ENCODE peak calls at places on chromosomes 6 and 20, in four cellular contexts. A, Q, V and R are unnamed samples.

GRCh38 chr20:53778041-53778516 is 184.4 kb upstream of the ZNF217 start:
- DNase-seq in A (no peak), Q (no peak), V (no peak), R (peak)

GRCh38 chr6:114390176-114390575 is 47.4 kb upstream of the HS3ST5 start:
- DNase-seq in V (no peak), A (no peak), Q (peak), R (no peak)

GRCh38 chr6:33797635-33798342 is 6.0 kb downstream of the MLN start:
- DNase-seq in V (no peak), A (no peak), Q (no peak), R (no peak)

GRCh38 chr6:33634203-33634727 is 13.1 kb downstream of the ITPR3 start:
- DNase-seq in Q (no peak), A (no peak), V (no peak), R (peak)

GRCh38 chr6:148272084-148272483 is 70.6 kb upstream of the SASH1 start:
- DNase-seq in Q (peak), A (no peak), V (no peak), R (no peak)

GRCh38 chr20:43749734-43750294 is 23.0 kb upstream of the GTSF1L start:
- DNase-seq in V (peak), Q (no peak), A (peak), R (peak)

GRCh38 chr20:59779656-59780380 is 153.6 kb downstream of the SYCP2 start:
- DNase-seq in V (no peak), Q (no peak), A (no peak), R (no peak)

GRCh38 chr6:158232445-158233213 is 64.5 kb downstream of the GTF2H5 start:
- DNase-seq in Q (peak), V (no peak), A (peak), R (peak)

GRCh38 chr20:61019322-61019721 is 232.7 kb upstream of the CDH4 start:
- DNase-seq in Q (no peak), A (no peak), V (no peak), R (no peak)

GRCh38 chr6:151911401-151911800 is 103.9 kb downstream of the ESR1 start:
- DNase-seq in Q (no peak), A (no peak), V (no peak), R (no peak)

GRCh38 chr6:104606361-104606760 is 253.4 kb downstream of the HACE1 start:
- DNase-seq in V (no peak), Q (no peak), A (no peak), R (no peak)

GRCh38 chr6:169379495-169380070 is 125.9 kb upstream of the THBS2 start:
- DNase-seq in A (no peak), V (no peak), Q (no peak), R (no peak)

GRCh38 chr6:139364302-139364981 is 10.0 kb downstream of the CITED2 start:
- DNase-seq in Q (no peak), V (no peak), A (peak), R (peak)

GRCh38 chr6:130132286-130132701 is 90.5 kb downstream of the SAMD3 start:
- DNase-seq in A (no peak), V (peak), Q (no peak), R (no peak)

GRCh38 chr6:109610555-109610954 is 80.4 kb downstream of the AK9 start:
- DNase-seq in A (no peak), Q (no peak), V (no peak), R (no peak)

GRCh38 chr20:53402233-53403005 is 191.2 kb downstream of the ZNF217 start:
- DNase-seq in A (no peak), Q (no peak), V (no peak), R (no peak)

GRCh38 chr6:38262609-38263008 is 377.1 kb downstream of the BTBD9 start:
- DNase-seq in A (no peak), Q (no peak), V (no peak), R (peak)

GRCh38 chr6:163564536-163564935 is 150.0 kb downstream of the QKI start:
- DNase-seq in V (no peak), Q (no peak), A (peak), R (no peak)

GRCh38 chr6:6841571-6841970 is 253.1 kb downstream of the LY86 start:
- DNase-seq in A (no peak), V (no peak), Q (no peak), R (peak)